ENCODE peak calls at places on chromosomes 11 and 22, in five cellular contexts. Q is body of pancreas; Y is OCI-LY7; K is kidney tubule cell; C is naive thymus-derived CD8-positive, alpha-beta T cell. R is an unnamed sample.

GRCh38 chr11:45155058-45155551 is 8.7 kb downstream of the PRDM11 start:
- DNase-seq in Q (no peak), Y (no peak), K (no peak), C (no peak), R (no peak)

GRCh38 chr11:17408641-17409040 is 20.2 kb upstream of the KCNJ11 start:
- DNase-seq in Q (no peak), Y (no peak), K (no peak), C (no peak), R (no peak)

GRCh38 chr11:46339816-46340215 is 7.4 kb upstream of the DGKZ start:
- DNase-seq in Q (no peak), Y (no peak), K (no peak), C (no peak), R (no peak)

GRCh38 chr11:15624701-15625100 is 510.0 kb downstream of the INSC start:
- DNase-seq in Q (no peak), Y (no peak), K (no peak), C (no peak), R (no peak)

GRCh38 chr22:24170632-24171031 is 10.7 kb upstream of the SUSD2 start:
- DNase-seq in Q (no peak), Y (no peak), K (no peak), C (no peak), R (no peak)

GRCh38 chr11:128095459-128096096 is 491.8 kb downstream of the ETS1 start:
- DNase-seq in Q (no peak), Y (peak; percentile 3), K (peak; percentile 97), C (no peak), R (peak; percentile 11)

GRCh38 chr11:61919113-61919840 is 1.9 kb upstream of the RAB3IL1 start:
- DNase-seq in Q (no peak), Y (peak; percentile 19), K (no peak), C (no peak), R (no peak)

GRCh38 chr11:95392644-95393043 is 161.6 kb upstream of the SESN3 start:
- DNase-seq in Q (no peak), Y (no peak), K (no peak), C (no peak), R (no peak)

GRCh38 chr22:18021431-18021830 is 2.9 kb downstream of the MICAL3 start:
- DNase-seq in Q (no peak), Y (no peak), K (no peak), C (no peak), R (no peak)

GRCh38 chr11:128624269-128625170 is 37.2 kb upstream of the ETS1 start:
- DNase-seq in Q (peak; percentile 45), Y (peak; percentile 90), K (peak; percentile 29), C (peak; percentile 47), R (no peak)

GRCh38 chr11:123853038-123853437 is 32.4 kb downstream of the TMEM225 start:
- DNase-seq in Q (no peak), Y (no peak), K (no peak), C (no peak), R (no peak)

GRCh38 chr11:34655335-34656008 is 34.6 kb downstream of the EHF start:
- DNase-seq in Q (no peak), Y (no peak), K (peak; percentile 85), C (no peak), R (no peak)

GRCh38 chr11:10693509-10694071 is at the start of gene IRAG1:
- DNase-seq in Q (peak; percentile 19), Y (no peak), K (no peak), C (no peak), R (no peak)

GRCh38 chr22:40797427-40797826 is 21.7 kb downstream of the SLC25A17 start:
- DNase-seq in Q (no peak), Y (no peak), K (no peak), C (no peak), R (no peak)

GRCh38 chr11:46896719-46897406 is 21.5 kb downstream of the LRP4 start:
- DNase-seq in Q (no peak), Y (peak; percentile 63), K (peak; percentile 57), C (no peak), R (peak; percentile 53)

GRCh38 chr11:57402188-57403066 is 12.0 kb upstream of the PRG2 start:
- DNase-seq in Q (no peak), Y (no peak), K (peak; percentile 77), C (no peak), R (no peak)

GRCh38 chr11:72821221-72821919 is 7.2 kb downstream of the ATG16L2 start:
- DNase-seq in Q (peak; percentile 34), Y (no peak), K (no peak), C (no peak), R (no peak)

GRCh38 chr11:76627541-76628082 is 42.9 kb downstream of the LRRC32 start:
- DNase-seq in Q (no peak), Y (peak; percentile 43), K (no peak), C (no peak), R (no peak)

GRCh38 chr11:112529071-112529470 is 268.4 kb upstream of the PLET1 start:
- DNase-seq in Q (no peak), Y (no peak), K (no peak), C (no peak), R (no peak)

GRCh38 chr11:102771351-102771750 is 9.1 kb downstream of the MMP10 start:
- DNase-seq in Q (no peak), Y (no peak), K (no peak), C (no peak), R (no peak)

GRCh38 chr11:98835336-98835735 is 185.4 kb upstream of the CNTN5 start:
- DNase-seq in Q (no peak), Y (no peak), K (no peak), C (no peak), R (no peak)